ENCODE peak calls at places on chromosomes 13 and 19, in five cellular contexts. One of them, this sample, is unnamed.

GRCh38 chr19:39995794-39996193 is 1.1 kb upstream of the ZNF546 start:
- DNase-seq in endothelial cell of umbilical vein: no peak
- DNase-seq in uterus: no peak
- DNase-seq in fibroblast of lung: no peak
- DNase-seq in left lung: no peak
- DNase-seq in this sample: no peak

GRCh38 chr13:95882121-95882520 is 171.1 kb downstream of the UGGT2 start:
- DNase-seq in endothelial cell of umbilical vein: no peak
- DNase-seq in uterus: no peak
- DNase-seq in fibroblast of lung: no peak
- DNase-seq in left lung: no peak
- DNase-seq in this sample: no peak

GRCh38 chr13:24265453-24265852 is 43.9 kb upstream of the C1QTNF9 start:
- DNase-seq in endothelial cell of umbilical vein: no peak
- DNase-seq in uterus: no peak
- DNase-seq in fibroblast of lung: no peak
- DNase-seq in left lung: no peak
- DNase-seq in this sample: no peak

GRCh38 chr19:51799998-51800848 is 5.3 kb downstream of the FPR3 start:
- DNase-seq in endothelial cell of umbilical vein: no peak
- DNase-seq in uterus: peak; percentile 57
- DNase-seq in fibroblast of lung: peak; percentile 85
- DNase-seq in left lung: peak; percentile 64
- DNase-seq in this sample: no peak

GRCh38 chr19:49553451-49554271 is 25.9 kb downstream of the RCN3 start:
- DNase-seq in endothelial cell of umbilical vein: peak; percentile 65
- DNase-seq in uterus: no peak
- DNase-seq in fibroblast of lung: no peak
- DNase-seq in left lung: no peak
- DNase-seq in this sample: peak; percentile 34

GRCh38 chr13:43918636-43919035 is 38.9 kb downstream of the LACC1 start:
- DNase-seq in endothelial cell of umbilical vein: no peak
- DNase-seq in uterus: no peak
- DNase-seq in fibroblast of lung: peak; percentile 5
- DNase-seq in left lung: no peak
- DNase-seq in this sample: no peak

GRCh38 chr13:40158218-40158617 is 502.8 kb downstream of the COG6 start:
- DNase-seq in endothelial cell of umbilical vein: peak; percentile 63
- DNase-seq in uterus: no peak
- DNase-seq in fibroblast of lung: no peak
- DNase-seq in left lung: no peak
- DNase-seq in this sample: no peak

GRCh38 chr19:35713904-35714440 is 3.8 kb upstream of the KMT2B start:
- DNase-seq in endothelial cell of umbilical vein: no peak
- DNase-seq in uterus: no peak
- DNase-seq in fibroblast of lung: no peak
- DNase-seq in left lung: no peak
- DNase-seq in this sample: no peak

GRCh38 chr19:33828266-33829075 is 31.8 kb downstream of the KCTD15 start:
- DNase-seq in endothelial cell of umbilical vein: no peak
- DNase-seq in uterus: no peak
- DNase-seq in fibroblast of lung: no peak
- DNase-seq in left lung: no peak
- DNase-seq in this sample: no peak

GRCh38 chr19:15447057-15447456 is 2.7 kb downstream of the WIZ start:
- DNase-seq in endothelial cell of umbilical vein: no peak
- DNase-seq in uterus: no peak
- DNase-seq in fibroblast of lung: no peak
- DNase-seq in left lung: no peak
- DNase-seq in this sample: no peak

GRCh38 chr19:2084993-2085720 is 11.0 kb downstream of the MOB3A start:
- DNase-seq in endothelial cell of umbilical vein: peak; percentile 34
- DNase-seq in uterus: no peak
- DNase-seq in fibroblast of lung: no peak
- DNase-seq in left lung: peak; percentile 90
- DNase-seq in this sample: peak; percentile 84

GRCh38 chr13:29961036-29961685 is 110.7 kb upstream of the UBL3 start:
- DNase-seq in endothelial cell of umbilical vein: no peak
- DNase-seq in uterus: no peak
- DNase-seq in fibroblast of lung: no peak
- DNase-seq in left lung: no peak
- DNase-seq in this sample: no peak

GRCh38 chr19:17942582-17943283 is 9.9 kb downstream of the CCDC124 start:
- DNase-seq in endothelial cell of umbilical vein: no peak
- DNase-seq in uterus: no peak
- DNase-seq in fibroblast of lung: no peak
- DNase-seq in left lung: no peak
- DNase-seq in this sample: no peak

GRCh38 chr13:80469841-80470378 is 129.0 kb upstream of the SPRY2 start:
- DNase-seq in endothelial cell of umbilical vein: peak; percentile 85
- DNase-seq in uterus: peak; percentile 86
- DNase-seq in fibroblast of lung: peak; percentile 100
- DNase-seq in left lung: peak; percentile 63
- DNase-seq in this sample: no peak

GRCh38 chr13:60111726-60112125 is 52.0 kb downstream of the DIAPH3 start:
- DNase-seq in endothelial cell of umbilical vein: no peak
- DNase-seq in uterus: no peak
- DNase-seq in fibroblast of lung: no peak
- DNase-seq in left lung: no peak
- DNase-seq in this sample: no peak

GRCh38 chr13:23928985-23929384 is 31.7 kb upstream of the C1QTNF9B start:
- DNase-seq in endothelial cell of umbilical vein: peak; percentile 63
- DNase-seq in uterus: no peak
- DNase-seq in fibroblast of lung: peak; percentile 63
- DNase-seq in left lung: no peak
- DNase-seq in this sample: no peak

GRCh38 chr13:71591380-71591779 is 275.6 kb downstream of the DACH1 start:
- DNase-seq in endothelial cell of umbilical vein: no peak
- DNase-seq in uterus: no peak
- DNase-seq in fibroblast of lung: no peak
- DNase-seq in left lung: no peak
- DNase-seq in this sample: no peak

GRCh38 chr19:50328257-50329145 is 676 bp downstream of the KCNC3 start:
- DNase-seq in endothelial cell of umbilical vein: peak; percentile 7
- DNase-seq in uterus: no peak
- DNase-seq in fibroblast of lung: no peak
- DNase-seq in left lung: peak; percentile 44
- DNase-seq in this sample: no peak

GRCh38 chr19:40982594-40983101 is 8.4 kb upstream of the CYP2B6 start:
- DNase-seq in endothelial cell of umbilical vein: no peak
- DNase-seq in uterus: no peak
- DNase-seq in fibroblast of lung: peak; percentile 1
- DNase-seq in left lung: no peak
- DNase-seq in this sample: no peak

GRCh38 chr13:24038405-24038804 is 122.1 kb upstream of the SPATA13 start:
- DNase-seq in endothelial cell of umbilical vein: peak; percentile 8
- DNase-seq in uterus: no peak
- DNase-seq in fibroblast of lung: peak; percentile 35
- DNase-seq in left lung: no peak
- DNase-seq in this sample: no peak

GRCh38 chr19:56566904-56567273 is 379 bp upstream of the ZNF470 start:
- DNase-seq in endothelial cell of umbilical vein: no peak
- DNase-seq in uterus: peak; percentile 39
- DNase-seq in fibroblast of lung: peak; percentile 44
- DNase-seq in left lung: peak; percentile 55
- DNase-seq in this sample: no peak

GRCh38 chr19:56567274-56568120 is at the start of gene ZNF470:
- DNase-seq in endothelial cell of umbilical vein: peak; percentile 92
- DNase-seq in uterus: peak; percentile 94
- DNase-seq in fibroblast of lung: peak; percentile 91
- DNase-seq in left lung: peak; percentile 96
- DNase-seq in this sample: peak; percentile 78

DNA sequence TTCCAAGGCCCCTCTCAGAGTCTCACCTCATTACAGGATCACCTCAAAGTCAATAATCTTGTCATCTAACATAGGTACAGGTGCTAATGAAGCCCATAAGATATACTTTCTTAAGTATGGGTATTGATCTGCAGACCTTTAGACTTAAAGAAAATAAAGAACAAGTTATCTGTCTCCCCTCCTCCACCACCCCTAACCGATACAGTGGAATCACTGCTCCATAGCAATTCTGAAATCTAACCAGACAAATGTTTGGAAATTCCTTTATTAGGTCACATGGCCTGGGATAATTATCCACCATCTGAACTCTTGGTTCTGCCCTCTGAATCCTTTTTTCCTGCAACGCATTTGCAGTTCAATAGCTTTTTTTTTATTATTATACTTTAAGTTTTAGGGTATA is 4.5 kb upstream of the ZNF470 start:
- DNase-seq in endothelial cell of umbilical vein: no peak
- DNase-seq in uterus: no peak
- DNase-seq in fibroblast of lung: no peak
- DNase-seq in left lung: no peak
- DNase-seq in this sample: no peak
- H3K9me3 ChIP-seq in endothelial cell of umbilical vein: no peaks in the 10 kb centered on the region
- H3K9me3 ChIP-seq in uterus: peaks cover 64% of the 10 kb centered on the region
- H3K9me3 ChIP-seq in fibroblast of lung: no peaks in the 10 kb centered on the region
- H3K9me3 ChIP-seq in left lung: peaks cover 90% of the 10 kb centered on the region
- H3K9me3 ChIP-seq in this sample: peaks cover 29% of the 10 kb centered on the region

GRCh38 chr13:61774903-61775302 is 359.3 kb upstream of the PCDH20 start:
- DNase-seq in endothelial cell of umbilical vein: no peak
- DNase-seq in uterus: no peak
- DNase-seq in fibroblast of lung: no peak
- DNase-seq in left lung: no peak
- DNase-seq in this sample: no peak

GRCh38 chr13:61777281-61777680 is 361.6 kb upstream of the PCDH20 start:
- DNase-seq in endothelial cell of umbilical vein: no peak
- DNase-seq in uterus: no peak
- DNase-seq in fibroblast of lung: peak; percentile 8
- DNase-seq in left lung: no peak
- DNase-seq in this sample: no peak

GRCh38 chr13:61779456-61779855 is 363.8 kb upstream of the PCDH20 start:
- DNase-seq in endothelial cell of umbilical vein: no peak
- DNase-seq in uterus: no peak
- DNase-seq in fibroblast of lung: no peak
- DNase-seq in left lung: no peak
- DNase-seq in this sample: no peak

GRCh38 chr13:61777902-61778301 is 362.3 kb upstream of the PCDH20 start:
- DNase-seq in endothelial cell of umbilical vein: no peak
- DNase-seq in uterus: no peak
- DNase-seq in fibroblast of lung: no peak
- DNase-seq in left lung: no peak
- DNase-seq in this sample: no peak

DNA sequence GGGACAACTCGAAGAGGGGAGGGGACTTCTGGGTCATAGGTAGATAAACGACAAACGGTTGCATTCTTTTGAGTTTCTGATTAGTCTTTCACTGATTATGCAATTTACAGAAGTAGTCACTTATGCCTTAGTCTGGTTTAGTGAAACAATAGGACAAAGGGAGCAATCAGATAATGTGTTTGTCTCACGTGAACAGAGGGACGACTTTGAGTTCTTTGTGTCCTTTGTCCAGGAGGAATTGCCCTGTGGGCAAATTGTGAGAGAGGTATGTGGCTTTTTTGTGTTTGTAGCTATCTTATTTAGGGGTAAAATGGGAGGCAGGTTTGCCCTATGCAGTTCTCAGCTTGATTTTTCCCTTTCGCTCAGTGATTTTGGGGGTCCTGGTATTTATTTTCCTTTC is 362.9 kb upstream of the PCDH20 start:
- DNase-seq in endothelial cell of umbilical vein: no peak
- DNase-seq in uterus: no peak
- DNase-seq in fibroblast of lung: no peak
- DNase-seq in left lung: no peak
- DNase-seq in this sample: no peak
- H3K9me3 ChIP-seq in endothelial cell of umbilical vein: no peaks in the 10 kb centered on the region
- H3K9me3 ChIP-seq in uterus: no peaks in the 10 kb centered on the region
- H3K9me3 ChIP-seq in fibroblast of lung: no peaks in the 10 kb centered on the region
- H3K9me3 ChIP-seq in left lung: no peaks in the 10 kb centered on the region
- H3K9me3 ChIP-seq in this sample: peaks cover 3% of the 10 kb centered on the region

GRCh38 chr13:19059016-19059780 is 122.4 kb downstream of the TUBA3C start:
- DNase-seq in endothelial cell of umbilical vein: no peak
- DNase-seq in uterus: no peak
- DNase-seq in fibroblast of lung: no peak
- DNase-seq in left lung: no peak
- DNase-seq in this sample: no peak

GRCh38 chr13:19056984-19057490 is 124.6 kb downstream of the TUBA3C start:
- DNase-seq in endothelial cell of umbilical vein: no peak
- DNase-seq in uterus: no peak
- DNase-seq in fibroblast of lung: no peak
- DNase-seq in left lung: no peak
- DNase-seq in this sample: no peak

GRCh38 chr13:19056355-19056880 is 125.2 kb downstream of the TUBA3C start:
- DNase-seq in endothelial cell of umbilical vein: no peak
- DNase-seq in uterus: no peak
- DNase-seq in fibroblast of lung: no peak
- DNase-seq in left lung: no peak
- DNase-seq in this sample: no peak

GRCh38 chr13:19058566-19058965 is 123.1 kb downstream of the TUBA3C start:
- DNase-seq in endothelial cell of umbilical vein: no peak
- DNase-seq in uterus: no peak
- DNase-seq in fibroblast of lung: no peak
- DNase-seq in left lung: no peak
- DNase-seq in this sample: no peak

GRCh38 chr13:19057588-19058340 is 123.9 kb downstream of the TUBA3C start:
- DNase-seq in endothelial cell of umbilical vein: no peak
- DNase-seq in uterus: no peak
- DNase-seq in fibroblast of lung: no peak
- DNase-seq in left lung: no peak
- DNase-seq in this sample: no peak
- H3K9me3 ChIP-seq in endothelial cell of umbilical vein: peaks cover 19% of the 10 kb centered on the region
- H3K9me3 ChIP-seq in uterus: no peaks in the 10 kb centered on the region
- H3K9me3 ChIP-seq in fibroblast of lung: no peaks in the 10 kb centered on the region
- H3K9me3 ChIP-seq in left lung: peaks cover 25% of the 10 kb centered on the region
- H3K9me3 ChIP-seq in this sample: no peaks in the 10 kb centered on the region

GRCh38 chr19:43950834-43951626 is at the start of gene ZNF221:
- DNase-seq in endothelial cell of umbilical vein: peak; percentile 98
- DNase-seq in uterus: peak; percentile 93
- DNase-seq in fibroblast of lung: peak; percentile 99
- DNase-seq in left lung: peak; percentile 92
- DNase-seq in this sample: peak; percentile 13
- H3K9me3 ChIP-seq in endothelial cell of umbilical vein: no peaks in the 10 kb centered on the region
- H3K9me3 ChIP-seq in uterus: peaks cover 12% of the 10 kb centered on the region
- H3K9me3 ChIP-seq in fibroblast of lung: no peaks in the 10 kb centered on the region
- H3K9me3 ChIP-seq in left lung: peaks cover 73% of the 10 kb centered on the region
- H3K9me3 ChIP-seq in this sample: peaks cover 4% of the 10 kb centered on the region

GRCh38 chr19:22622901-22623840 is 11.0 kb upstream of the ZNF492 start:
- DNase-seq in endothelial cell of umbilical vein: no peak
- DNase-seq in uterus: no peak
- DNase-seq in fibroblast of lung: no peak
- DNase-seq in left lung: no peak
- DNase-seq in this sample: no peak
- H3K9me3 ChIP-seq in endothelial cell of umbilical vein: peaks cover 7% of the 10 kb centered on the region
- H3K9me3 ChIP-seq in uterus: no peaks in the 10 kb centered on the region
- H3K9me3 ChIP-seq in fibroblast of lung: no peaks in the 10 kb centered on the region
- H3K9me3 ChIP-seq in left lung: peaks cover 61% of the 10 kb centered on the region
- H3K9me3 ChIP-seq in this sample: no peaks in the 10 kb centered on the region

DNA sequence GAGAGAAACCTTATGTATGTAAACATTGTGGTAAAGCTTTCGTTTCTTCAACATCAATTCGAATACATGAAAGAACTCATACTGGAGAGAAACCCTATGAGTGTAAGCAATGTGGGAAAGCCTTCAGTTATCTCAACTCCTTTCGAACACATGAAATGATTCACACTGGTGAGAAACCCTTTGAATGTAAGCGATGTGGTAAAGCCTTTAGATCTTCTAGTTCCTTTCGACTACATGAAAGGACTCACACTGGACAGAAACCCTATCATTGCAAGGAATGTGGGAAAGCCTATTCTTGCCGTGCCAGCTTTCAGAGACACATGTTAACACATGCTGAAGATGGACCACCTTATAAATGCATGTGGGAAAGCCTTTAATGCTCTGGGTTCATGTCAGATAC is 24.7 kb downstream of the ZNF136 start:
- DNase-seq in endothelial cell of umbilical vein: no peak
- DNase-seq in uterus: no peak
- DNase-seq in fibroblast of lung: peak; percentile 14
- DNase-seq in left lung: no peak
- DNase-seq in this sample: no peak
- H3K9me3 ChIP-seq in endothelial cell of umbilical vein: peaks cover 22% of the 10 kb centered on the region
- H3K9me3 ChIP-seq in uterus: peaks cover 63% of the 10 kb centered on the region
- H3K9me3 ChIP-seq in fibroblast of lung: peaks cover 7% of the 10 kb centered on the region
- H3K9me3 ChIP-seq in left lung: peaks cover 100% of the 10 kb centered on the region
- H3K9me3 ChIP-seq in this sample: peaks cover 53% of the 10 kb centered on the region